ENCODE peak calls at places on chromosomes 4 and X, in six cellular contexts. One of them, this sample, is unnamed.

GRCh38 chr4:13208558-13209193 is 275.5 kb downstream of the RAB28 start:
- DNase-seq in H1: no peak
- DNase-seq in SK-N-SH: no peak
- DNase-seq in GM12878: no peak
- DNase-seq in K562: peak
- DNase-seq in HepG2: no peak
- DNase-seq in this sample: no peak

GRCh38 chr4:5365071-5366008 is 314.1 kb downstream of the STK32B start:
- DNase-seq in H1: no peak
- DNase-seq in SK-N-SH: no peak
- DNase-seq in GM12878: peak
- DNase-seq in K562: no peak
- DNase-seq in HepG2: peak
- DNase-seq in this sample: no peak

GRCh38 chrX:31506360-31506759 is 434.5 kb upstream of the FTHL17 start:
- DNase-seq in H1: no peak
- DNase-seq in SK-N-SH: no peak
- DNase-seq in GM12878: no peak
- DNase-seq in K562: no peak
- DNase-seq in HepG2: no peak
- DNase-seq in this sample: no peak

GRCh38 chrX:7145454-7145853 is 2.1 kb upstream of the STS start:
- DNase-seq in H1: no peak
- DNase-seq in SK-N-SH: no peak
- DNase-seq in GM12878: no peak
- DNase-seq in K562: no peak
- DNase-seq in HepG2: no peak
- DNase-seq in this sample: no peak

GRCh38 chrX:23554304-23554703 is 113.0 kb upstream of the PRDX4 start:
- DNase-seq in H1: no peak
- DNase-seq in SK-N-SH: peak
- DNase-seq in GM12878: no peak
- DNase-seq in K562: no peak
- DNase-seq in HepG2: peak
- DNase-seq in this sample: no peak

GRCh38 chrX:118569676-118570075 is 74.1 kb downstream of the DOCK11 start:
- DNase-seq in H1: no peak
- DNase-seq in SK-N-SH: no peak
- DNase-seq in GM12878: no peak
- DNase-seq in K562: no peak
- DNase-seq in HepG2: no peak
- DNase-seq in this sample: no peak

GRCh38 chr4:53855886-53856260 is 208.5 kb downstream of the CHIC2 start:
- DNase-seq in H1: no peak
- DNase-seq in SK-N-SH: no peak
- DNase-seq in GM12878: no peak
- DNase-seq in K562: no peak
- DNase-seq in HepG2: no peak
- DNase-seq in this sample: no peak

GRCh38 chr4:11471613-11472012 is 42.9 kb upstream of the HS3ST1 start:
- DNase-seq in H1: no peak
- DNase-seq in SK-N-SH: no peak
- DNase-seq in GM12878: peak
- DNase-seq in K562: no peak
- DNase-seq in HepG2: no peak
- DNase-seq in this sample: no peak

GRCh38 chrX:39773923-39774803 is 323.6 kb downstream of the BCOR start:
- DNase-seq in H1: no peak
- DNase-seq in SK-N-SH: no peak
- DNase-seq in GM12878: no peak
- DNase-seq in K562: no peak
- DNase-seq in HepG2: no peak
- DNase-seq in this sample: no peak

GRCh38 chrX:35351795-35352483 is 409.3 kb downstream of the FAM47B start:
- DNase-seq in H1: no peak
- DNase-seq in SK-N-SH: no peak
- DNase-seq in GM12878: no peak
- DNase-seq in K562: no peak
- DNase-seq in HepG2: no peak
- DNase-seq in this sample: no peak

GRCh38 chr4:185256444-185256843 is 47.0 kb downstream of the SNX25 start:
- DNase-seq in H1: no peak
- DNase-seq in SK-N-SH: no peak
- DNase-seq in GM12878: no peak
- DNase-seq in K562: peak
- DNase-seq in HepG2: no peak
- DNase-seq in this sample: no peak

GRCh38 chrX:82092307-82092706 is 890.4 kb downstream of the SH3BGRL start:
- DNase-seq in H1: no peak
- DNase-seq in SK-N-SH: no peak
- DNase-seq in GM12878: no peak
- DNase-seq in K562: no peak
- DNase-seq in HepG2: no peak
- DNase-seq in this sample: no peak

GRCh38 chr4:83219991-83220360 is 64.6 kb downstream of the COQ2 start:
- DNase-seq in H1: no peak
- DNase-seq in SK-N-SH: no peak
- DNase-seq in GM12878: no peak
- DNase-seq in K562: no peak
- DNase-seq in HepG2: no peak
- DNase-seq in this sample: no peak

GRCh38 chr4:83214079-83214478 is 70.5 kb downstream of the COQ2 start:
- DNase-seq in H1: no peak
- DNase-seq in SK-N-SH: no peak
- DNase-seq in GM12878: no peak
- DNase-seq in K562: no peak
- DNase-seq in HepG2: no peak
- DNase-seq in this sample: no peak

GRCh38 chr4:83219344-83219990 is 65.1 kb downstream of the COQ2 start:
- DNase-seq in H1: no peak
- DNase-seq in SK-N-SH: no peak
- DNase-seq in GM12878: peak
- DNase-seq in K562: no peak
- DNase-seq in HepG2: no peak
- DNase-seq in this sample: no peak

GRCh38 chr4:83217721-83218522 is 66.7 kb downstream of the COQ2 start:
- DNase-seq in H1: no peak
- DNase-seq in SK-N-SH: no peak
- DNase-seq in GM12878: peak
- DNase-seq in K562: no peak
- DNase-seq in HepG2: no peak
- DNase-seq in this sample: peak

GRCh38 chr4:83216856-83217683 is 67.5 kb downstream of the COQ2 start:
- DNase-seq in H1: no peak
- DNase-seq in SK-N-SH: no peak
- DNase-seq in GM12878: no peak
- DNase-seq in K562: no peak
- DNase-seq in HepG2: no peak
- DNase-seq in this sample: no peak
- TF ChIP-seq TAF1 in H1: no peak
- TF ChIP-seq TAF1 in SK-N-SH: no peak
- TF ChIP-seq TAF1 in GM12878: no peak
- TF ChIP-seq TAF1 in K562: no peak
- TF ChIP-seq TAF1 in HepG2: no peak
- TF ChIP-seq TAF1 in this sample: no peak

DNA sequence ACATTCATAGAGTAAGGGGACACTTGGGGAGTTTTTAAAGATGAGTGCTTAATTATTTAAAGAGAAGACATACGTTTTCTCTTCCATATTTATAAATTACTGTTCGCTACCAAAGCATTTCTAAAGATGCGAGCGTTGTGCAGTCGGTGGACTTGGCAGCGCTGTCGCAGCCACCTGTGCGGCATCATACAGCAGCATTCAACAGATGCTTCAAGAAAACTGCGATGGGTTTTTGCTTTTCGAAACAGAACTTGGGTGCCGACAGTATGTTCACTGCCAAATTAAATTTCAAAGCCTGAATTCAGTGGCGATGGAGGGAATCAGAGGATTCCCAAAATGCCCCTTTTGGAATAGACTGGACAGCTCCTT is 1.6 kb upstream of the HTR2C start:
- DNase-seq in H1: no peak
- DNase-seq in SK-N-SH: no peak
- DNase-seq in GM12878: no peak
- DNase-seq in K562: no peak
- DNase-seq in HepG2: no peak
- DNase-seq in this sample: no peak
- TF ChIP-seq TAF1 in H1: no peak
- TF ChIP-seq TAF1 in SK-N-SH: no peak
- TF ChIP-seq TAF1 in GM12878: no peak
- TF ChIP-seq TAF1 in K562: no peak
- TF ChIP-seq TAF1 in HepG2: no peak
- TF ChIP-seq TAF1 in this sample: no peak

GRCh38 chrX:13386636-13387035 is 66.8 kb upstream of the ATXN3L start:
- DNase-seq in H1: no peak
- DNase-seq in SK-N-SH: no peak
- DNase-seq in GM12878: no peak
- DNase-seq in K562: no peak
- DNase-seq in HepG2: peak
- DNase-seq in this sample: no peak
- TF ChIP-seq TAF1 in H1: no peak
- TF ChIP-seq TAF1 in SK-N-SH: no peak
- TF ChIP-seq TAF1 in GM12878: no peak
- TF ChIP-seq TAF1 in K562: no peak
- TF ChIP-seq TAF1 in HepG2: no peak
- TF ChIP-seq TAF1 in this sample: no peak

DNA sequence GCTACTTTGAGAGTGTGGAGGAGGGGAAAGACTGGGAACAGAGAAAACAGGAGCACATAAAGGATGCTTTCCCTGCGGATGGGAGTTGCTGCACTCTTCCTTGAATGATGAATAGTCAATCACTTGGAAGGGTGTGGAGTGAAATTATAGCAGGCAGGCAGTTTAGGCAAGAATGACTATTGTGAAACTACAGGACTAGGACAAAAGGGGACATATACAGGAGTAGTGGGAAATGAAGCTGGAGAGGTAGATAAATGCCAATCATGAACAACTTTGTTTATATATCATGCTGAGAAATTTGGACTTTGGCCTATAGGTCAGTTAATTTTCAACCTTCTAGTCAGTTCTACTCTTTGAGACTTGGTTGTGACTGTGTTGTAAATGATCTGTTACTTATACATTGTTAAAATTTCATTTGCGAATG is 76.9 kb downstream of the PAQR3 start:
- DNase-seq in H1: no peak
- DNase-seq in SK-N-SH: no peak
- DNase-seq in GM12878: peak
- DNase-seq in K562: no peak
- DNase-seq in HepG2: peak
- DNase-seq in this sample: no peak
- TF ChIP-seq TAF1 in H1: no peak
- TF ChIP-seq TAF1 in SK-N-SH: no peak
- TF ChIP-seq TAF1 in GM12878: no peak
- TF ChIP-seq TAF1 in K562: no peak
- TF ChIP-seq TAF1 in HepG2: no peak
- TF ChIP-seq TAF1 in this sample: no peak

GRCh38 chrX:72243472-72243871 is 4.6 kb upstream of the ERCC6L start:
- DNase-seq in H1: no peak
- DNase-seq in SK-N-SH: no peak
- DNase-seq in GM12878: no peak
- DNase-seq in K562: no peak
- DNase-seq in HepG2: no peak
- DNase-seq in this sample: no peak

GRCh38 chrX:72240976-72241375 is 2.1 kb upstream of the ERCC6L start:
- DNase-seq in H1: no peak
- DNase-seq in SK-N-SH: no peak
- DNase-seq in GM12878: no peak
- DNase-seq in K562: no peak
- DNase-seq in HepG2: peak
- DNase-seq in this sample: no peak

GRCh38 chrX:72247206-72247944 is 8.5 kb upstream of the ERCC6L start:
- DNase-seq in H1: no peak
- DNase-seq in SK-N-SH: no peak
- DNase-seq in GM12878: no peak
- DNase-seq in K562: no peak
- DNase-seq in HepG2: peak
- DNase-seq in this sample: no peak

DNA sequence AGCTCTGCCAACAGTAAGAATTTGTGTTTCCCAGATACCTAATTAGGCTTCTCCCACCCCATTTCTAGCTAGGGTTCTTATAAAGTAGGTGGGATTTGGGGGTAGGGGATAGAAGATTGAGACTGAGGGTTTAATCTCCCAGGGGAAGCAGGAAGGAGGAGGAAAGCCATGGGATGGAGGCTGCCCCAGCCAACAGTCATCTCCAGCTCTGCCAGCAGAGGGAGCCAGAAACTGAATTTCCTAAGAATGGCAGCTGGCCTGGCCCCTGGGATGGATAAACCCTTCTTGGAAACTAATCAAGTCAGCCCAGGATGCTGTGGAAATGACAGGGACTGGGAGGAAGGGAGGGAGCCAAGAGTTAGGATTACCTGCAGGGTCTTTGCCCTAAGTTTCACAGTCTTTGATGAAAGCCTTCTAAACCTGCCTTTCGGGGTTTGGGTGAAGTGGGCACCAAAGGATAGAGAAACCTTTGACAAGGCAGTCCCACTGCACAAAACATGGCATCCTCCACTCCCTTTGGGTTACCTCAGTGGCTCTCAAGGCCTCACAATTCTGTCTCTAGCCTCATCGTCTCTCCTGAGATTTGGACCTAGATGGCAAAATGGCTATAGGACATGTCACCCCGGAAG is 6.7 kb upstream of the ERCC6L start:
- DNase-seq in H1: peak
- DNase-seq in SK-N-SH: peak
- DNase-seq in GM12878: no peak
- DNase-seq in K562: peak
- DNase-seq in HepG2: peak
- DNase-seq in this sample: no peak
- TF ChIP-seq TAF1 in H1: no peak
- TF ChIP-seq TAF1 in SK-N-SH: no peak
- TF ChIP-seq TAF1 in GM12878: no peak
- TF ChIP-seq TAF1 in K562: no peak
- TF ChIP-seq TAF1 in HepG2: no peak
- TF ChIP-seq TAF1 in this sample: no peak

DNA sequence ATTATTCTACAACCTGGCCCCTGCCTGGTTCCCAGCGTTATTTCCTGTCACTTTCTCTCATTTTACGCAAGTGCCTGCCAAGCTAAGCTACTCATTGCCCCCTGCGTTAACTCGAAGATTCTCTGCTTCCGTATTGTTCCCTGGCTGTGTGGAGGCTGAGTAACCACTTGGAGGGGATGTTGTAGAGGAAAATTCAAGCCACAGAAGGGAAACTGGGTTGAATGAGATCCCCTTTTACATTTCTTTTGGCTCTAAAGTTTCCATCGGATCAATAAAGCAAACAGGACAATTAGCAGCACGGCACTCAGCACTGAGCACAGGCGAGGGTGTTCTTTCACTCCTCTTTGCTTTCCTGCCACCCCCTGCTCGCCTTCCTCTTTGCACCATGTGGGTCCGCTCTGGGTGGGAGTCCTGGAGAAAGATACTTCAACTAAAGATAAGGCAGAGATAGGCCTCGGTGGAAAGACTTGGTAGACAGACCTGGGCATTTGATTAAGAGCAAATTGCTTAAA is 4.2 kb upstream of the TMSB4X start:
- DNase-seq in H1: no peak
- DNase-seq in SK-N-SH: no peak
- DNase-seq in GM12878: peak
- DNase-seq in K562: no peak
- DNase-seq in HepG2: peak
- DNase-seq in this sample: no peak
- TF ChIP-seq TAF1 in H1: no peak
- TF ChIP-seq TAF1 in SK-N-SH: no peak
- TF ChIP-seq TAF1 in GM12878: peak
- TF ChIP-seq TAF1 in K562: no peak
- TF ChIP-seq TAF1 in HepG2: no peak
- TF ChIP-seq TAF1 in this sample: peak